ENCODE peak calls at places on chromosomes 7 and 10, in eight cellular contexts. One of them, this sample, is unnamed.

GRCh38 chr10:114584419-114584818 is 73.7 kb downstream of the ABLIM1 start:
- DNase-seq in cardiac fibroblast: no peak
- DNase-seq in stimulated activated effector memory CD8-positive, alpha-beta T cell treated with anti-CD3 and anti-CD28 coated beads, Interleukin-12 subunit alpha, Interleukin-12 subunit beta, amount 100 ng/mL, for 72 hours: no peak
- DNase-seq in stimulated activated CD8-positive, alpha-beta memory T cell treated with anti-CD3 and anti-CD28 coated beads, Interleukin-15, amount 100 ng/mL, for 1 hour: no peak
- DNase-seq in DMS 273 treated with DMSO at 0.1 percent for 48 hours: no peak
- DNase-seq in fibroblast of the aortic adventitia: peak; percentile 7
- DNase-seq in heart right ventricle: no peak
- DNase-seq in HS-27A: no peak
- DNase-seq in this sample: no peak

GRCh38 chr7:5692845-5693278 is 88.6 kb downstream of the RNF216 start:
- DNase-seq in HS-27A: no peak
- DNase-seq in heart right ventricle: no peak
- DNase-seq in cardiac fibroblast: peak; percentile 92
- DNase-seq in stimulated activated CD8-positive, alpha-beta memory T cell treated with anti-CD3 and anti-CD28 coated beads, Interleukin-15, amount 100 ng/mL, for 1 hour: no peak
- DNase-seq in fibroblast of the aortic adventitia: peak; percentile 60
- DNase-seq in DMS 273 treated with DMSO at 0.1 percent for 48 hours: no peak
- DNase-seq in stimulated activated effector memory CD8-positive, alpha-beta T cell treated with anti-CD3 and anti-CD28 coated beads, Interleukin-12 subunit alpha, Interleukin-12 subunit beta, amount 100 ng/mL, for 72 hours: no peak
- DNase-seq in this sample: no peak

GRCh38 chr7:50418086-50418515 is 32.0 kb downstream of the FIGNL1 start:
- DNase-seq in stimulated activated effector memory CD8-positive, alpha-beta T cell treated with anti-CD3 and anti-CD28 coated beads, Interleukin-12 subunit alpha, Interleukin-12 subunit beta, amount 100 ng/mL, for 72 hours: peak; percentile 55
- DNase-seq in DMS 273 treated with DMSO at 0.1 percent for 48 hours: peak; percentile 78
- DNase-seq in heart right ventricle: peak; percentile 53
- DNase-seq in fibroblast of the aortic adventitia: peak; percentile 77
- DNase-seq in HS-27A: peak; percentile 14
- DNase-seq in cardiac fibroblast: peak; percentile 86
- DNase-seq in stimulated activated CD8-positive, alpha-beta memory T cell treated with anti-CD3 and anti-CD28 coated beads, Interleukin-15, amount 100 ng/mL, for 1 hour: peak; percentile 55
- DNase-seq in this sample: peak; percentile 70

GRCh38 chr7:24395512-24395911 is 111.5 kb downstream of the NPY start:
- DNase-seq in cardiac fibroblast: no peak
- DNase-seq in HS-27A: no peak
- DNase-seq in stimulated activated CD8-positive, alpha-beta memory T cell treated with anti-CD3 and anti-CD28 coated beads, Interleukin-15, amount 100 ng/mL, for 1 hour: no peak
- DNase-seq in stimulated activated effector memory CD8-positive, alpha-beta T cell treated with anti-CD3 and anti-CD28 coated beads, Interleukin-12 subunit alpha, Interleukin-12 subunit beta, amount 100 ng/mL, for 72 hours: no peak
- DNase-seq in fibroblast of the aortic adventitia: no peak
- DNase-seq in heart right ventricle: no peak
- DNase-seq in DMS 273 treated with DMSO at 0.1 percent for 48 hours: peak; percentile 23
- DNase-seq in this sample: no peak

GRCh38 chr10:133278577-133279265 is 2.1 kb upstream of the ADAM8 start:
- DNase-seq in fibroblast of the aortic adventitia: no peak
- DNase-seq in stimulated activated effector memory CD8-positive, alpha-beta T cell treated with anti-CD3 and anti-CD28 coated beads, Interleukin-12 subunit alpha, Interleukin-12 subunit beta, amount 100 ng/mL, for 72 hours: peak; percentile 62
- DNase-seq in HS-27A: no peak
- DNase-seq in stimulated activated CD8-positive, alpha-beta memory T cell treated with anti-CD3 and anti-CD28 coated beads, Interleukin-15, amount 100 ng/mL, for 1 hour: peak; percentile 41
- DNase-seq in cardiac fibroblast: peak; percentile 44
- DNase-seq in DMS 273 treated with DMSO at 0.1 percent for 48 hours: no peak
- DNase-seq in heart right ventricle: no peak
- DNase-seq in this sample: peak; percentile 94

GRCh38 chr7:99451936-99452335 is 13.2 kb downstream of the CPSF4 start:
- DNase-seq in stimulated activated effector memory CD8-positive, alpha-beta T cell treated with anti-CD3 and anti-CD28 coated beads, Interleukin-12 subunit alpha, Interleukin-12 subunit beta, amount 100 ng/mL, for 72 hours: no peak
- DNase-seq in HS-27A: no peak
- DNase-seq in stimulated activated CD8-positive, alpha-beta memory T cell treated with anti-CD3 and anti-CD28 coated beads, Interleukin-15, amount 100 ng/mL, for 1 hour: no peak
- DNase-seq in heart right ventricle: peak; percentile 30
- DNase-seq in cardiac fibroblast: no peak
- DNase-seq in fibroblast of the aortic adventitia: no peak
- DNase-seq in DMS 273 treated with DMSO at 0.1 percent for 48 hours: no peak
- DNase-seq in this sample: no peak

GRCh38 chr7:24135003-24135817 is 148.8 kb upstream of the NPY start:
- DNase-seq in DMS 273 treated with DMSO at 0.1 percent for 48 hours: no peak
- DNase-seq in heart right ventricle: no peak
- DNase-seq in HS-27A: no peak
- DNase-seq in stimulated activated CD8-positive, alpha-beta memory T cell treated with anti-CD3 and anti-CD28 coated beads, Interleukin-15, amount 100 ng/mL, for 1 hour: no peak
- DNase-seq in stimulated activated effector memory CD8-positive, alpha-beta T cell treated with anti-CD3 and anti-CD28 coated beads, Interleukin-12 subunit alpha, Interleukin-12 subunit beta, amount 100 ng/mL, for 72 hours: no peak
- DNase-seq in fibroblast of the aortic adventitia: no peak
- DNase-seq in cardiac fibroblast: no peak
- DNase-seq in this sample: no peak

GRCh38 chr10:26331376-26331775 is 106.8 kb upstream of the APBB1IP start:
- DNase-seq in stimulated activated CD8-positive, alpha-beta memory T cell treated with anti-CD3 and anti-CD28 coated beads, Interleukin-15, amount 100 ng/mL, for 1 hour: no peak
- DNase-seq in stimulated activated effector memory CD8-positive, alpha-beta T cell treated with anti-CD3 and anti-CD28 coated beads, Interleukin-12 subunit alpha, Interleukin-12 subunit beta, amount 100 ng/mL, for 72 hours: no peak
- DNase-seq in cardiac fibroblast: no peak
- DNase-seq in HS-27A: no peak
- DNase-seq in DMS 273 treated with DMSO at 0.1 percent for 48 hours: no peak
- DNase-seq in fibroblast of the aortic adventitia: peak; percentile 41
- DNase-seq in heart right ventricle: no peak
- DNase-seq in this sample: no peak

GRCh38 chr10:110460111-110460809 is 37.4 kb upstream of the DUSP5 start:
- DNase-seq in cardiac fibroblast: peak; percentile 13
- DNase-seq in DMS 273 treated with DMSO at 0.1 percent for 48 hours: peak; percentile 9
- DNase-seq in stimulated activated CD8-positive, alpha-beta memory T cell treated with anti-CD3 and anti-CD28 coated beads, Interleukin-15, amount 100 ng/mL, for 1 hour: no peak
- DNase-seq in heart right ventricle: peak; percentile 29
- DNase-seq in stimulated activated effector memory CD8-positive, alpha-beta T cell treated with anti-CD3 and anti-CD28 coated beads, Interleukin-12 subunit alpha, Interleukin-12 subunit beta, amount 100 ng/mL, for 72 hours: peak; percentile 25
- DNase-seq in fibroblast of the aortic adventitia: no peak
- DNase-seq in HS-27A: no peak
- DNase-seq in this sample: peak; percentile 58

GRCh38 chr10:11018426-11018818 is 750 bp downstream of the CELF2 start:
- DNase-seq in stimulated activated CD8-positive, alpha-beta memory T cell treated with anti-CD3 and anti-CD28 coated beads, Interleukin-15, amount 100 ng/mL, for 1 hour: no peak
- DNase-seq in cardiac fibroblast: no peak
- DNase-seq in DMS 273 treated with DMSO at 0.1 percent for 48 hours: no peak
- DNase-seq in fibroblast of the aortic adventitia: no peak
- DNase-seq in stimulated activated effector memory CD8-positive, alpha-beta T cell treated with anti-CD3 and anti-CD28 coated beads, Interleukin-12 subunit alpha, Interleukin-12 subunit beta, amount 100 ng/mL, for 72 hours: no peak
- DNase-seq in heart right ventricle: peak; percentile 43
- DNase-seq in HS-27A: no peak
- DNase-seq in this sample: no peak

This sample was measured in immature natural killer cell.